ENCODE peak calls at places on chromosomes 13 and 19, in nine cellular contexts. G is NCI-H524 treated with DMSO at 0.1 percent for 48 hours, W is PC-9, F is amniotic epithelial cell, V is globus pallidus, H is fibroblast of mammary gland, P is heart right ventricle, U is HCEC 1CT, B is retina. Z is an unnamed sample.

GRCh38 chr19:15177269-15178116 is 23.3 kb downstream of the NOTCH3 start:
- DNase-seq in V (peak; percentile 45), P (peak; percentile 86), H (peak; percentile 63), W (no peak), G (peak; percentile 30), F (peak; percentile 29), B (peak; percentile 94), U (peak; percentile 51), Z (peak; percentile 29)

GRCh38 chr19:55870736-55871135 is 34.4 kb downstream of the NLRP4 start:
- DNase-seq in H (no peak), U (no peak), B (no peak), G (no peak), F (no peak), W (no peak), P (no peak), V (no peak), Z (no peak)

GRCh38 chr13:106997696-106998095 is 429.8 kb upstream of the ARGLU1 start:
- DNase-seq in V (no peak), G (no peak), U (no peak), W (no peak), B (no peak), P (no peak), H (no peak), F (no peak), Z (no peak)

GRCh38 chr13:99967884-99968520 is 3.6 kb downstream of the ZIC5 start:
- DNase-seq in V (no peak), B (peak; percentile 87), F (no peak), W (no peak), P (no peak), U (no peak), G (no peak), H (no peak), Z (no peak)

GRCh38 chr19:14378890-14379289 is 2.4 kb upstream of the ADGRE5 start:
- DNase-seq in H (no peak), U (no peak), W (no peak), F (no peak), P (no peak), G (no peak), V (no peak), B (no peak), Z (no peak)

GRCh38 chr13:52849727-52850395 is 1.4 kb upstream of the PCDH8 start:
- DNase-seq in B (peak; percentile 33), W (no peak), P (no peak), G (peak; percentile 49), V (peak; percentile 20), H (no peak), F (no peak), U (no peak), Z (no peak)

GRCh38 chr13:51001335-51001734 is 91.7 kb downstream of the RNASEH2B start:
- DNase-seq in F (no peak), W (no peak), H (no peak), B (no peak), G (no peak), U (no peak), P (no peak), V (no peak), Z (no peak)

GRCh38 chr13:100394005-100394695 is 194.4 kb downstream of the GGACT start:
- DNase-seq in F (peak; percentile 71), U (peak; percentile 90), B (peak; percentile 67), H (peak; percentile 98), V (no peak), P (no peak), G (no peak), W (no peak), Z (no peak)

GRCh38 chr13:41505209-41505835 is 48.0 kb downstream of the RGCC start:
- DNase-seq in B (no peak), V (no peak), F (peak; percentile 95), H (peak; percentile 93), U (peak; percentile 87), P (no peak), W (no peak), G (no peak), Z (peak; percentile 58)

GRCh38 chr13:93859666-93860065 is 619.8 kb downstream of the DCT start:
- DNase-seq in B (no peak), U (peak; percentile 42), G (no peak), P (no peak), W (no peak), H (peak; percentile 87), V (no peak), F (peak; percentile 70), Z (peak; percentile 43)

GRCh38 chr13:61188057-61188456 is 227.6 kb downstream of the PCDH20 start:
- DNase-seq in U (no peak), H (no peak), G (no peak), P (no peak), B (no peak), F (no peak), W (no peak), V (no peak), Z (no peak)

GRCh38 chr13:99086869-99087129 is 108.9 kb upstream of the DOCK9 start:
- DNase-seq in G (no peak), B (peak; percentile 85), U (peak; percentile 13), W (no peak), V (no peak), P (no peak), H (peak; percentile 15), F (no peak), Z (peak; percentile 6)

GRCh38 chr19:10899171-10899653 is 27.9 kb downstream of the CARM1 start:
- DNase-seq in U (no peak), H (no peak), P (peak; percentile 72), G (no peak), V (no peak), B (no peak), W (peak; percentile 97), F (no peak), Z (no peak)

GRCh38 chr19:32489971-32490370 is 84.4 kb downstream of the DPY19L3 start:
- DNase-seq in V (no peak), G (no peak), B (no peak), H (peak; percentile 21), W (no peak), P (no peak), U (peak; percentile 9), F (peak; percentile 24), Z (no peak)

GRCh38 chr19:1069009-1069779 is 2.2 kb downstream of the ARHGAP45 start:
- DNase-seq in P (peak; percentile 72), B (no peak), H (no peak), F (no peak), U (no peak), V (peak; percentile 47), G (no peak), W (no peak), Z (no peak)

GRCh38 chr13:74329978-74330377 is 195.8 kb upstream of the KLF12 start:
- DNase-seq in B (no peak), H (no peak), F (no peak), G (no peak), P (no peak), V (no peak), W (no peak), U (no peak), Z (peak; percentile 85)

GRCh38 chr13:77565635-77566034 is 30.1 kb downstream of the SCEL start:
- DNase-seq in F (peak; percentile 15), H (peak; percentile 57), G (no peak), V (peak; percentile 70), W (peak; percentile 50), U (peak; percentile 34), B (peak; percentile 9), P (no peak), Z (no peak)

GRCh38 chr13:50732712-50733111 is 110.8 kb downstream of the DLEU7 start:
- DNase-seq in W (peak; percentile 40), B (no peak), V (no peak), U (no peak), G (no peak), H (peak; percentile 63), P (no peak), F (peak; percentile 67), Z (peak; percentile 93)

GRCh38 chr19:16888629-16889371 is at the start of gene F2RL3:
- DNase-seq in F (peak; percentile 67), P (peak; percentile 59), W (peak; percentile 5), V (no peak), H (no peak), B (peak; percentile 58), U (no peak), G (no peak), Z (no peak)

GRCh38 chr13:40613954-40614353 is 52.5 kb downstream of the FOXO1 start:
- DNase-seq in B (no peak), U (no peak), P (no peak), F (no peak), H (no peak), G (no peak), V (peak; percentile 32), W (no peak), Z (no peak)

GRCh38 chr13:42247883-42248282 is 24.1 kb upstream of the AKAP11 start:
- DNase-seq in F (no peak), G (no peak), P (no peak), W (no peak), B (no peak), U (no peak), H (peak; percentile 6), V (no peak), Z (peak; percentile 29)

GRCh38 chr13:95256086-95256485 is 45.2 kb downstream of the ABCC4 start:
- DNase-seq in W (peak; percentile 100), F (peak; percentile 96), V (no peak), P (no peak), U (peak; percentile 97), B (no peak), G (no peak), H (peak; percentile 88), Z (peak; percentile 98)

GRCh38 chr13:108155185-108156106 is 59.9 kb downstream of the LIG4 start:
- DNase-seq in F (peak; percentile 42), V (peak; percentile 35), P (peak; percentile 39), U (peak; percentile 46), G (peak; percentile 4), B (peak; percentile 72), W (peak; percentile 48), H (peak; percentile 44), Z (peak; percentile 41)

GRCh38 chr13:76884571-76885202 is 1.5 kb downstream of the KCTD12 start:
- DNase-seq in V (no peak), P (no peak), G (no peak), W (no peak), U (peak; percentile 62), B (no peak), F (peak; percentile 76), H (peak; percentile 75), Z (no peak)

GRCh38 chr13:27960362-27961226 is 8.5 kb downstream of the CDX2 start:
- DNase-seq in G (no peak), H (peak; percentile 22), V (peak; percentile 11), B (peak; percentile 85), W (peak; percentile 52), P (peak; percentile 52), U (peak; percentile 9), F (peak; percentile 18), Z (peak; percentile 3)

GRCh38 chr13:90415902-90416301 is 931.6 kb upstream of the MIR17HG start:
- DNase-seq in H (no peak), U (no peak), V (no peak), W (no peak), P (no peak), B (no peak), G (no peak), F (peak; percentile 24), Z (no peak)

GRCh38 chr13:31773538-31773937 is 34.2 kb downstream of the RXFP2 start:
- DNase-seq in P (no peak), W (no peak), V (no peak), G (no peak), B (no peak), H (peak; percentile 92), U (peak; percentile 86), F (no peak), Z (peak; percentile 53)

GRCh38 chr19:18385675-18386542 is at the start of gene GDF15:
- DNase-seq in P (peak; percentile 31), V (no peak), B (no peak), U (peak; percentile 58), H (peak; percentile 84), W (peak; percentile 85), F (peak; percentile 84), G (no peak), Z (peak; percentile 90)

Z was measured in NCI-H226.